ENCODE peak calls at places on chromosomes 12 and 14, in five cellular contexts. C is NCI-H1092 treated with DMSO at 0.1 percent for 48 hours, K is pancreas, N is hepatocyte, Z is Calu3. V is an unnamed sample.

GRCh38 chr14:57378661-57379060 is 11.7 kb upstream of the NAA30 start:
- DNase-seq in K (no peak), C (no peak), Z (no peak), N (no peak), V (peak; percentile 41)

GRCh38 chr14:49982522-49982951 is 89.7 kb downstream of the ARF6 start:
- DNase-seq in C (no peak), N (no peak), K (no peak), Z (no peak), V (no peak)

GRCh38 chr12:115362319-115362976 is 678.5 kb upstream of the TBX3 start:
- DNase-seq in Z (no peak), C (no peak), K (no peak), N (no peak), V (no peak)

GRCh38 chr12:69685810-69686209 is 13.3 kb downstream of the BEST3 start:
- DNase-seq in Z (no peak), K (no peak), C (no peak), N (no peak), V (no peak)

GRCh38 chr12:32240833-32241232 is 134.2 kb downstream of the BICD1 start:
- DNase-seq in N (no peak), Z (no peak), C (no peak), K (no peak), V (no peak)

GRCh38 chr14:90661881-90662280 is 154.3 kb downstream of the TTC7B start:
- DNase-seq in Z (no peak), N (no peak), K (no peak), C (no peak), V (no peak)

GRCh38 chr12:125773033-125773432 is 707.8 kb downstream of the AACS start:
- DNase-seq in N (peak; percentile 14), Z (peak; percentile 7), C (no peak), K (no peak), V (peak; percentile 67)

GRCh38 chr14:31578266-31578665 is 17.1 kb downstream of the NUBPL start:
- DNase-seq in K (no peak), N (no peak), C (no peak), Z (no peak), V (no peak)

GRCh38 chr12:3670083-3670620 is 82.8 kb downstream of the CRACR2A start:
- DNase-seq in K (no peak), Z (no peak), N (no peak), C (no peak), V (no peak)